ENCODE peak calls at places on chromosomes 3 and 15, in nine cellular contexts. P is MM.1S; Y is endothelial cell; K is upper lobe of left lung; U is CD4-positive, alpha-beta T cell; W is neural crest cell; R is Calu3; D is mesothelial cell of epicardium; M is upper lobe of right lung. Z is an unnamed sample.

GRCh38 chr3:187900961-187901755 is 155.9 kb upstream of the BCL6 start:
- DNase-seq in W (no peak), P (no peak), D (no peak), Y (no peak), M (no peak), R (no peak), U (no peak), K (no peak), Z (no peak)

GRCh38 chr3:151306168-151306810 is 10.3 kb downstream of the GPR87 start:
- DNase-seq in U (no peak), D (no peak), R (no peak), M (no peak), K (no peak), W (no peak), Y (no peak), P (no peak), Z (no peak)

GRCh38 chr15:67509918-67510317 is 11.0 kb upstream of the C15orf61 start:
- DNase-seq in W (no peak), K (no peak), M (no peak), Y (no peak), U (no peak), D (no peak), R (no peak), P (no peak), Z (no peak)

GRCh38 chr3:55558316-55558715 is 71.2 kb upstream of the WNT5A start:
- DNase-seq in R (no peak), P (no peak), W (no peak), Y (no peak), U (no peak), D (no peak), K (no peak), M (no peak), Z (no peak)

GRCh38 chr3:67593761-67594234 is 60.6 kb downstream of the SUCLG2 start:
- DNase-seq in U (no peak), W (no peak), R (peak), D (no peak), Y (no peak), K (no peak), P (no peak), M (no peak), Z (no peak)

GRCh38 chr3:14774431-14774830 is 44.3 kb upstream of the FGD5 start:
- DNase-seq in Y (no peak), W (no peak), R (no peak), K (no peak), M (peak), U (no peak), D (peak), P (no peak), Z (no peak)

GRCh38 chr3:3110749-3111361 is 681 bp upstream of the IL5RA start:
- DNase-seq in Y (no peak), P (no peak), W (no peak), U (no peak), R (no peak), M (no peak), K (no peak), D (no peak), Z (no peak)

GRCh38 chr3:38519000-38519399 is 22.9 kb downstream of the EXOG start:
- DNase-seq in M (no peak), W (no peak), Y (no peak), K (no peak), P (no peak), U (no peak), R (no peak), D (no peak), Z (no peak)

GRCh38 chr3:149662240-149662887 is 4.5 kb upstream of the WWTR1 start:
- DNase-seq in Y (no peak), P (no peak), W (no peak), K (no peak), D (no peak), M (no peak), R (no peak), U (no peak), Z (no peak)

GRCh38 chr15:25947336-25948080 is 84.4 kb upstream of the ATP10A start:
- DNase-seq in Y (no peak), U (no peak), D (no peak), R (peak), P (no peak), W (peak), K (no peak), M (no peak), Z (no peak)

GRCh38 chr3:73080201-73080966 is 18.9 kb downstream of the EBLN2 start:
- DNase-seq in M (no peak), W (no peak), K (no peak), Y (no peak), P (no peak), R (no peak), U (no peak), D (no peak), Z (no peak)

GRCh38 chr3:166844329-166844728 is 535.8 kb downstream of the ZBBX start:
- DNase-seq in D (no peak), K (no peak), M (no peak), W (no peak), U (no peak), Y (no peak), P (no peak), R (no peak), Z (no peak)

GRCh38 chr15:77753238-77753873 is 120.6 kb upstream of the LINGO1 start:
- DNase-seq in K (no peak), Y (peak), R (peak), M (no peak), P (peak), W (peak), U (no peak), D (peak), Z (peak)

GRCh38 chr3:196609815-196610515 is 29.5 kb upstream of the NRROS start:
- DNase-seq in Y (no peak), U (no peak), R (no peak), P (no peak), M (no peak), W (no peak), K (no peak), D (no peak), Z (no peak)

GRCh38 chr3:47007001-47007400 is 27.5 kb downstream of the NBEAL2 start:
- DNase-seq in W (no peak), Y (no peak), M (peak), K (no peak), R (no peak), D (no peak), U (no peak), P (no peak), Z (no peak)

GRCh38 chr15:79450648-79451047 is 18.5 kb downstream of the MINAR1 start:
- DNase-seq in M (no peak), R (no peak), P (no peak), U (no peak), K (no peak), D (no peak), Y (no peak), W (no peak), Z (no peak)

GRCh38 chr3:82462977-82463376 is 701.5 kb upstream of the GBE1 start:
- DNase-seq in M (no peak), W (no peak), D (no peak), R (peak), P (no peak), U (no peak), Y (no peak), K (no peak), Z (no peak)

GRCh38 chr3:120557115-120557514 is 39.0 kb upstream of the NDUFB4 start:
- DNase-seq in U (no peak), K (no peak), W (no peak), Y (no peak), R (no peak), D (no peak), P (no peak), M (no peak), Z (no peak)

GRCh38 chr3:120558784-120559227 is 37.3 kb upstream of the NDUFB4 start:
- DNase-seq in Y (peak), W (peak), P (peak), R (peak), U (peak), M (peak), D (peak), K (peak), Z (peak)

GRCh38 chr3:120560304-120561250 is 35.6 kb upstream of the NDUFB4 start:
- DNase-seq in W (no peak), Y (peak), M (no peak), D (no peak), U (no peak), R (no peak), K (no peak), P (no peak), Z (no peak)

GRCh38 chr3:120561251-120562045 is 34.7 kb upstream of the NDUFB4 start:
- DNase-seq in U (peak), D (peak), P (peak), R (peak), W (peak), K (no peak), M (peak), Y (peak), Z (peak)

DNA sequence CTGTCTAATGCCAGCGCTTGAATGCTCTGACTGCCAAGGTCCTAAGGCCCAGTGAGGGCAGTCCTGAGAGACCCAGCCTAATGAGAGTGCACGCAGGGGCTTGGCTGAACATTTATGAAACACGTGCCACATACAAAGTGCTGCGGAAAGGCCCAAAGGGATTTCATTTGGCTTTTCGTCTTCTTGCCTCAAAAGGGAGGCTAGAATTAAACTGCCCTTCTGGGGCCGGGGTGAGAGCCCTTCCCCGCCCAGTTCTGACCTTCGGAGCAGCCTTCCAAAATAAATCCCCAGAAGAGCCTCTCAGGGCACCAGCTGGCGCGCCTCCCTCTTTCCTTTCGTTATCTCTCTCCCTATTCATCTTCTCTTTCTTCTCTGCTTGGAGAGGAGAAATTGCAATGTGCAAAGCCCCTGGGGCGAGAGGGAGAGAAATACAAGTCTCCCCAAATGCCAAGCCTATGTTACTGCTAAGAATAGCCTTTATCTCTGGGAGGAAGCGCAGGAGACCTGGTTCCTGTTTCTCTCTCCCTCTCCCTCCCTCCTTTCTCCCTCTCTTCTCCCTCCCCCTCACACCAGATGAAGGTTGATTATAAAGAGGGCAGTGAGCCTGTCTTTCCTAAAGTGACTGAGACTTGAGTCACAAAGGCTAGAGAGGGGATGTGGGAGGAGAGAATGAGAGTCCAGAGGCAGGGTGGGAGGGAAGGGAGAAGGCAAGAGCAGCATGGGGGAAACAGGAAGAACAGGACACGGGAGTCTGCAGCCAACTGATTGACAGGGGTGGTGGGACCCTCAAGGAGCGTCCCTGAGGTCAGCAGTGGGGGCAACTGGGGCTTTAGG is 36.7 kb upstream of the NDUFB4 start:
- DNase-seq in W (peak), M (no peak), D (peak), R (peak), Y (peak), U (no peak), K (no peak), P (no peak), Z (no peak)
- TF ChIP-seq CTCF in W (no peak), M (no peak), D (peak), R (no peak), Y (peak), U (peak), K (no peak), P (no peak), Z (no peak)

DNA sequence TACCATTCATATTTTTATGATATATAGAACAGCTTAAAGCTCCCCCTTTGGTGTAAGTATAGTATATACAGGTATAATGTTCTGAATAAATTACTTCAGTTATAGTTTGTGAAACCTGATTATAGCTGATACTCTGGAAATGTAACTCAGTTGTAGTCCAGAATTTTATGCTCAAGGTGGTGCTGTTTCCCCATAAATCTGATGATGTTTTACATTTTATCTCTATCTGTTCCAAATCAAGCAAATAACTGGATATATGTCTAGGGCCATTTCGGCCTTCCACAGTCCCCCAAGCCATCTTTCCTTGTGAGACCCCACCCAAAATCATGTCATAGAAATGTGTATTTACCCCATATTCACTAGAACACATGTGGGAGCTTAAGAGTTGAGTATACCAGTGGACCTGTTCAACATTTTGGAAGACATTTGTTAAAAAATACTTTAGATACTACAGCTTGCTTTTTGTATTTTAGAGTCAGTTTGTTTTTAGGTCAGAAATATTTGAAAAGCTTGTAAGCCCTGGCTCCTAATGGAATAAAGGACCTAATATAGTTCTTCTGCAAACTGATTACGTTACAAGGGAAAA is 107.1 kb downstream of the ATG7 start:
- DNase-seq in K (no peak), P (peak), Y (peak), U (no peak), M (no peak), R (peak), W (peak), D (no peak), Z (no peak)
- TF ChIP-seq CTCF in K (peak), P (peak), Y (peak), U (peak), M (peak), R (no peak), W (peak), D (peak), Z (peak)

DNA sequence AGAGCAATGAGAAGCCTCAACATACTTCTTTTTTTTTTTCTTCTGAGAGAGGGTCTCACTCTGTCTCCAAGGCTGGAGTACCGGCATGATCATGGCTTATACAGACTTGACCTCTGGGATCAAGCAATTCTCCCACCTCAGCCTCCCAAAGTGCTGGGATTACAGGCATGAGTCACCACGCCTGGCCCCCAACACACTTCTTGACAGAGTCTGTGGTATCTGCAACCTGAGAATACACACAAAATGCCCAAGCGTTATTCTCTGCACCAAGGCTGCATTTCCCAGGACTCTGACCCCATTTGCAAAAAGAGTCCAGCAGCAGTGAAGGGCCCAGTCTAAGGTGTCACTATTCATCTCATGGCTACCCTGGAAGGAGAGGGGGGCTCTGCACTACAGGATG is 42.7 kb upstream of the BLM start:
- DNase-seq in D (no peak), R (no peak), P (no peak), W (no peak), M (no peak), U (no peak), Y (no peak), K (no peak), Z (no peak)
- TF ChIP-seq CTCF in D (no peak), R (no peak), P (no peak), W (no peak), M (no peak), U (no peak), Y (no peak), K (no peak), Z (no peak)

GRCh38 chr3:25831578-25831977 is 41.7 kb downstream of the OXSM start:
- DNase-seq in U (no peak), P (peak), M (no peak), K (no peak), Y (peak), W (no peak), D (no peak), R (no peak), Z (no peak)
- TF ChIP-seq CTCF in U (no peak), P (peak), M (no peak), K (no peak), Y (peak), W (no peak), D (no peak), R (no peak), Z (peak)

DNA sequence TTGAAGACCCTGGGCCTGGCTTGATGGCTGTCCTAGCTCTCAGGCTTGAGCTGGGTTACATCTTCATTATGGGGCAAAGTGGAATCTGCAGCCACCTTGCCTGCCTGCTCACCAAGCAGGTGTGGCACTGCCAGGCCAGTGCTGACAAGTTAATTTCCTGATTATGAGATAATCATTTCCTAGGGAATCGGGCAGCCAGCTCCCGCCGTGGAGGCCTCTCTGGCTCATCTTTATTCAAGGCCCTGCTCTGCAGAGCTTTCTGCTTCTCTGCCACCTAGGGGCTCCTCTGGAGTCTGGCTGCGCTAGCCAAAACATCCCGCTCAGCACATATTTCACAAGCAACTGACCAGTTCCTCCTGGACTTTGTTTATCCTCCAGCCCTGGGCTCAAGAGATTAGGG is 9.9 kb downstream of the LOXL1 start:
- DNase-seq in W (no peak), K (no peak), U (no peak), Y (no peak), P (no peak), R (no peak), D (no peak), M (no peak), Z (no peak)
- TF ChIP-seq CTCF in W (no peak), K (no peak), U (no peak), Y (no peak), P (no peak), R (no peak), D (no peak), M (peak), Z (no peak)

DNA sequence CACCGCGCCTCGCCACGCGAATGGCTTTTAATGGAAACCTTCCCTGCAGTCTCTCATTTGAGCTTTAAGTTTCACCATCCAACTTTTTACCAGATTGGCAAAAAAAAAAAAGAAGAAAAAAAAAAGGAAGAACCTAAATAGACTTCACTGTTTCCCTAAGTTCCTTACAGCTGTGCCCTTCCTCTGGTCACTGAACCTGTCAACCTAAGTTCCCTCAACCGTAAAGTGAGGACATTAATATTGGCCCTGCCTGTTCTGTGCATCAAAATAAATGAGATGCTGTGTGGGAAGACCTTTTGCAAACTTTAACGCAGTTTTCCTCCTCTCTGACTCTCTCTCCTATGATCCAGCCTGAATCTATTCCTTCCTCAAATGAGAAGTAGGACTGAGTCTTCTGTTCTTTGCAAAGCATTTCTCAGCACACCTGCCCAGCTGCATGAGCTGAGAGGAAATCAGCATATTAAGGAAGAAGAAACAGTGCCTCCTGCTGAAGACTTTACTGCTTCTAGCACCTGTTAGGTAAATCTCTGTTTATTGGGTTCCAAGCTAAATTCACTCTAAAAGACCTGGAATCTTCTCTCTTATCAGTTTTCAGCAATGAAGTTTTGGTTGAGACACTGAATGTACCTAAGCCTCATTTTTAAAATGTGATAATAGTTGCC is 99.6 kb upstream of the ETV5 start:
- DNase-seq in U (no peak), D (no peak), Y (no peak), P (no peak), W (no peak), M (no peak), K (no peak), R (no peak), Z (no peak)
- TF ChIP-seq CTCF in U (no peak), D (no peak), Y (no peak), P (peak), W (no peak), M (no peak), K (no peak), R (no peak), Z (no peak)

GRCh38 chr3:152505926-152506325 is 237.2 kb downstream of the MBNL1 start:
- DNase-seq in U (no peak), P (no peak), D (no peak), W (no peak), Y (no peak), K (no peak), R (no peak), M (no peak), Z (no peak)

GRCh38 chr3:152513301-152513960 is 244.7 kb downstream of the MBNL1 start:
- DNase-seq in U (no peak), W (no peak), D (no peak), R (no peak), Y (no peak), P (no peak), M (no peak), K (no peak), Z (no peak)

GRCh38 chr3:152511904-152512303 is 243.2 kb downstream of the MBNL1 start:
- DNase-seq in Y (no peak), P (no peak), D (no peak), W (no peak), U (no peak), R (no peak), K (no peak), M (no peak), Z (no peak)

DNA sequence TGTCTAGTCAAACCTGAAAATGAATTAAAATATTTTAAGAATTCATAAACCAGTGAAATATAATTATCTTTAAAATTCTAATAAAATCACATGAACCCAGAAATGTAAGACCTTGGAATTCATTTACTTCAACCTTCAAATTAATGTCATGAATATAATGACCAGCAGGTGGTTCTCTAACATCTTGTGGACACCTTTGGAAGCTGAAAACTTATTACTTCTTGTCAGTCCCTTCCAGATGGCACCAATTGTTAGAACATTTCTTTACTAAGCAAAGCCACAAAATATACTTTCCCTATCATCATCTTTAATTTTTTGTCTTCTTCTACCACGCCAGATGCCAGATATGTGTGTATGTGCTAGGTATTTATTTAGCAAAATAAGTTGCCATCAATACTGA is 240.0 kb downstream of the MBNL1 start:
- DNase-seq in U (no peak), K (no peak), D (no peak), W (no peak), R (no peak), Y (no peak), M (no peak), P (peak), Z (no peak)
- TF ChIP-seq CTCF in U (no peak), K (peak), D (peak), W (peak), R (peak), Y (peak), M (peak), P (peak), Z (peak)

Z was measured in progenitor cell of endocrine pancreas.